ENCODE peak calls at places on chromosomes 16 and 17, in four cellular contexts. One of them, this sample, is unnamed.

GRCh38 chr17:21113706-21114105 is 13.1 kb upstream of the DHRS7B start:
- DNase-seq in GM13976: no peak
- DNase-seq in left ventricle myocardium inferior: no peak
- DNase-seq in HCT116: no peak
- DNase-seq in this sample: no peak

GRCh38 chr17:43398724-43399595 is at the start of gene ARL4D:
- DNase-seq in GM13976: peak
- DNase-seq in left ventricle myocardium inferior: peak
- DNase-seq in HCT116: no peak
- DNase-seq in this sample: peak

GRCh38 chr17:47959825-47960655 is 2.4 kb upstream of the PRR15L start:
- DNase-seq in GM13976: no peak
- DNase-seq in left ventricle myocardium inferior: no peak
- DNase-seq in HCT116: no peak
- DNase-seq in this sample: no peak

GRCh38 chr17:44761932-44762810 is 3.4 kb downstream of the ADAM11 start:
- DNase-seq in GM13976: no peak
- DNase-seq in left ventricle myocardium inferior: no peak
- DNase-seq in HCT116: no peak
- DNase-seq in this sample: no peak

GRCh38 chr16:89475144-89475543 is 15.2 kb downstream of the ANKRD11 start:
- DNase-seq in GM13976: no peak
- DNase-seq in left ventricle myocardium inferior: no peak
- DNase-seq in HCT116: no peak
- DNase-seq in this sample: no peak

GRCh38 chr16:53261276-53261675 is 173.0 kb upstream of the RBL2 start:
- DNase-seq in GM13976: no peak
- DNase-seq in left ventricle myocardium inferior: no peak
- DNase-seq in HCT116: no peak
- DNase-seq in this sample: no peak

GRCh38 chr17:78723001-78723796 is 58.9 kb downstream of the CYTH1 start:
- DNase-seq in GM13976: no peak
- DNase-seq in left ventricle myocardium inferior: peak
- DNase-seq in HCT116: no peak
- DNase-seq in this sample: no peak

GRCh38 chr17:10871914-10872313 is 34.0 kb upstream of the PIRT start:
- DNase-seq in GM13976: no peak
- DNase-seq in left ventricle myocardium inferior: no peak
- DNase-seq in HCT116: no peak
- DNase-seq in this sample: no peak

GRCh38 chr16:4115209-4115940 is 867 bp downstream of the ADCY9 start:
- DNase-seq in GM13976: peak
- DNase-seq in left ventricle myocardium inferior: peak
- DNase-seq in HCT116: no peak
- DNase-seq in this sample: peak

GRCh38 chr17:28738680-28739384 is 5.0 kb upstream of the TRAF4 start:
- DNase-seq in GM13976: peak
- DNase-seq in left ventricle myocardium inferior: no peak
- DNase-seq in HCT116: no peak
- DNase-seq in this sample: peak

GRCh38 chr16:68064791-68065365 is 20.3 kb upstream of the NFATC3 start:
- DNase-seq in GM13976: peak
- DNase-seq in left ventricle myocardium inferior: peak
- DNase-seq in HCT116: peak
- DNase-seq in this sample: peak

GRCh38 chr16:24505959-24506358 is 33.4 kb upstream of the RBBP6 start:
- DNase-seq in GM13976: no peak
- DNase-seq in left ventricle myocardium inferior: no peak
- DNase-seq in HCT116: no peak
- DNase-seq in this sample: no peak

GRCh38 chr16:18792836-18793433 is 2.8 kb upstream of the RPS15A start:
- DNase-seq in GM13976: no peak
- DNase-seq in left ventricle myocardium inferior: no peak
- DNase-seq in HCT116: no peak
- DNase-seq in this sample: no peak

GRCh38 chr17:28879886-28880571 is 17.5 kb downstream of the FLOT2 start:
- DNase-seq in GM13976: no peak
- DNase-seq in left ventricle myocardium inferior: no peak
- DNase-seq in HCT116: no peak
- DNase-seq in this sample: no peak

GRCh38 chr16:290015-290680 is 7.2 kb downstream of the PDIA2 start:
- DNase-seq in GM13976: no peak
- DNase-seq in left ventricle myocardium inferior: no peak
- DNase-seq in HCT116: no peak
- DNase-seq in this sample: no peak

GRCh38 chr17:2179615-2180295 is 123.8 kb downstream of the SMG6 start:
- DNase-seq in GM13976: no peak
- DNase-seq in left ventricle myocardium inferior: peak
- DNase-seq in HCT116: no peak
- DNase-seq in this sample: no peak

GRCh38 chr16:88936008-88936912 is 40.7 kb downstream of the CBFA2T3 start:
- DNase-seq in GM13976: peak
- DNase-seq in left ventricle myocardium inferior: peak
- DNase-seq in HCT116: no peak
- DNase-seq in this sample: no peak

GRCh38 chr17:41917192-41917591 is 1.6 kb downstream of the ACLY start:
- DNase-seq in GM13976: no peak
- DNase-seq in left ventricle myocardium inferior: no peak
- DNase-seq in HCT116: no peak
- DNase-seq in this sample: no peak

GRCh38 chr17:40349477-40350409 is 14.8 kb downstream of the GJD3 start:
- DNase-seq in GM13976: no peak
- DNase-seq in left ventricle myocardium inferior: peak
- DNase-seq in HCT116: no peak
- DNase-seq in this sample: no peak

GRCh38 chr17:29383687-29384086 is 6.5 kb upstream of the TAOK1 start:
- DNase-seq in GM13976: no peak
- DNase-seq in left ventricle myocardium inferior: no peak
- DNase-seq in HCT116: no peak
- DNase-seq in this sample: no peak

GRCh38 chr16:3038896-3039295 is 2.2 kb upstream of the BICDL2 start:
- DNase-seq in GM13976: peak
- DNase-seq in left ventricle myocardium inferior: no peak
- DNase-seq in HCT116: no peak
- DNase-seq in this sample: no peak

GRCh38 chr16:17343028-17343427 is 127.7 kb downstream of the XYLT1 start:
- DNase-seq in GM13976: peak
- DNase-seq in left ventricle myocardium inferior: no peak
- DNase-seq in HCT116: no peak
- DNase-seq in this sample: peak

GRCh38 chr17:31085563-31085962 is 9.2 kb upstream of the NF1 start:
- DNase-seq in GM13976: no peak
- DNase-seq in left ventricle myocardium inferior: no peak
- DNase-seq in HCT116: no peak
- DNase-seq in this sample: no peak

GRCh38 chr17:75088465-75088895 is 726 bp downstream of the SLC16A5 start:
- DNase-seq in GM13976: no peak
- DNase-seq in left ventricle myocardium inferior: no peak
- DNase-seq in HCT116: no peak
- DNase-seq in this sample: no peak
- TF ChIP-seq CTCF in GM13976: peak
- TF ChIP-seq CTCF in left ventricle myocardium inferior: no peak
- TF ChIP-seq CTCF in HCT116: no peak
- TF ChIP-seq CTCF in this sample: no peak

DNA sequence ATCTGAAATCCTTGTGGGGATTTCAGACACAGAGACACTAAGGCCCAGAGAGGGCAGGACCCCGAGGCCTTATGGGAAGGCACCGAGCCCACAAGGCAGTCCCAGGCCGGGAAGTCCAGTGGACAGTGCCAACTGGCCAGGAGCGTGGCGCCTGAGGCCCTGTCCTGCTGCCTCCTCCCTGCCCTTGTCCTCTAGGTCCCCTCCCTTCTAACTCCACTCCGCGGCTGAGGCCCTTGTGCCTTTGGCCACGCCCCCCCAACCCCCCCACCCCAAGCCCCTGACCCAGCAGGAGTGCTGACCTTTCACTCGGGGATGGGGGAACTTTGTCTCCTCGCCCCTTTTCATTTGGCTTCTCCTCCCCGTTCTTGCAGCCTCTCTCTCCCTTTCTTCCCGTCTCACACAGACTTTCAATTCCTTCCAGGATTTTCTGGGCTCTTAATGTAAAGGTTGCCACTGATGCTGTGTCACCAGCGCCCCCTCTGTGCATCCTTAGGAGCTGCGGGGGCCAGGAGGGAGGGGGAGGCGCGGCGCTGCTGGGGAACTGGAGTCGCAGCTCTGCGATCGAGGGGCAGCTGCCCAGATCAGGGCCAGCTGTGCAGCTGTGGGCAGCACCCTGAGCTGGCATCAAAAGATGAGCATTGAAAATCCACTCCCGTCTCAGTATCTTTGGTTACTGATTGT is 29.1 kb downstream of the CRHR1 start:
- DNase-seq in GM13976: no peak
- DNase-seq in left ventricle myocardium inferior: no peak
- DNase-seq in HCT116: no peak
- DNase-seq in this sample: no peak
- TF ChIP-seq CTCF in GM13976: no peak
- TF ChIP-seq CTCF in left ventricle myocardium inferior: no peak
- TF ChIP-seq CTCF in HCT116: peak
- TF ChIP-seq CTCF in this sample: peak

GRCh38 chr17:12928736-12929135 is 89.1 kb downstream of the ELAC2 start:
- DNase-seq in GM13976: no peak
- DNase-seq in left ventricle myocardium inferior: no peak
- DNase-seq in HCT116: no peak
- DNase-seq in this sample: no peak
- TF ChIP-seq CTCF in GM13976: peak
- TF ChIP-seq CTCF in left ventricle myocardium inferior: peak
- TF ChIP-seq CTCF in HCT116: peak
- TF ChIP-seq CTCF in this sample: peak

GRCh38 chr17:77054926-77055325 is 85.8 kb upstream of the SEC14L1 start:
- DNase-seq in GM13976: no peak
- DNase-seq in left ventricle myocardium inferior: no peak
- DNase-seq in HCT116: no peak
- DNase-seq in this sample: no peak

GRCh38 chr17:77045441-77046041 is 95.2 kb upstream of the SEC14L1 start:
- DNase-seq in GM13976: no peak
- DNase-seq in left ventricle myocardium inferior: no peak
- DNase-seq in HCT116: no peak
- DNase-seq in this sample: no peak

GRCh38 chr17:77049440-77049839 is 91.3 kb upstream of the SEC14L1 start:
- DNase-seq in GM13976: no peak
- DNase-seq in left ventricle myocardium inferior: no peak
- DNase-seq in HCT116: peak
- DNase-seq in this sample: no peak
- TF ChIP-seq CTCF in GM13976: no peak
- TF ChIP-seq CTCF in left ventricle myocardium inferior: no peak
- TF ChIP-seq CTCF in HCT116: peak
- TF ChIP-seq CTCF in this sample: no peak

GRCh38 chr16:30834130-30834740 is 47.2 kb upstream of the ZNF629 start:
- DNase-seq in GM13976: no peak
- DNase-seq in left ventricle myocardium inferior: no peak
- DNase-seq in HCT116: no peak
- DNase-seq in this sample: no peak

GRCh38 chr16:30830072-30830417 is 43.0 kb upstream of the ZNF629 start:
- DNase-seq in GM13976: no peak
- DNase-seq in left ventricle myocardium inferior: no peak
- DNase-seq in HCT116: no peak
- DNase-seq in this sample: no peak

GRCh38 chr16:30829130-30830071 is 42.4 kb upstream of the ZNF629 start:
- DNase-seq in GM13976: no peak
- DNase-seq in left ventricle myocardium inferior: no peak
- DNase-seq in HCT116: no peak
- DNase-seq in this sample: no peak
- TF ChIP-seq CTCF in GM13976: no peak
- TF ChIP-seq CTCF in left ventricle myocardium inferior: peak
- TF ChIP-seq CTCF in HCT116: no peak
- TF ChIP-seq CTCF in this sample: no peak

DNA sequence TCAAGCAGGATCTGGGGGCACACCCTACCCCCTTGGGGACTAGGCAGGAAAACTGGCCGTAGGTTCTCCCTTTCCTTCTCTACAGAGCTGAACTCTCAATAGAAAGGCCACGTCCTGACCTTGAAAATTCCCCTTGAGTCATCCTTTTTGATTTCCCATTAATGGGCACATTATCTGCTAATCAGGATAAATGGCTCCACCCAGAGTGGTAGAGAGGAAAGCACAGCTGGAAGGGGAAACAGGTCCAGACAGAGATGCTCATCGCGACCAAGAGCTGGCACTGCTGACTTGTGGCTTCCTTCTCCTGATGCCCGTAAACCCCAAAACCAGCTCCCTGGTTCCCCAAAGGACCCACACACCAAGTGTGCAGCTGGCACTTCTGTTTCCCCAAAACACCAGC is 206.5 kb upstream of the CDH5 start:
- DNase-seq in GM13976: no peak
- DNase-seq in left ventricle myocardium inferior: no peak
- DNase-seq in HCT116: no peak
- DNase-seq in this sample: no peak
- TF ChIP-seq CTCF in GM13976: no peak
- TF ChIP-seq CTCF in left ventricle myocardium inferior: no peak
- TF ChIP-seq CTCF in HCT116: no peak
- TF ChIP-seq CTCF in this sample: no peak

GRCh38 chr17:67285360-67285759 is 40.4 kb upstream of the HELZ start:
- DNase-seq in GM13976: no peak
- DNase-seq in left ventricle myocardium inferior: no peak
- DNase-seq in HCT116: no peak
- DNase-seq in this sample: no peak
- TF ChIP-seq CTCF in GM13976: no peak
- TF ChIP-seq CTCF in left ventricle myocardium inferior: no peak
- TF ChIP-seq CTCF in HCT116: no peak
- TF ChIP-seq CTCF in this sample: no peak

GRCh38 chr17:8294814-8295316 is 335 bp downstream of the SLC25A35 start:
- DNase-seq in GM13976: no peak
- DNase-seq in left ventricle myocardium inferior: no peak
- DNase-seq in HCT116: no peak
- DNase-seq in this sample: no peak
- TF ChIP-seq CTCF in GM13976: no peak
- TF ChIP-seq CTCF in left ventricle myocardium inferior: peak
- TF ChIP-seq CTCF in HCT116: no peak
- TF ChIP-seq CTCF in this sample: no peak

DNA sequence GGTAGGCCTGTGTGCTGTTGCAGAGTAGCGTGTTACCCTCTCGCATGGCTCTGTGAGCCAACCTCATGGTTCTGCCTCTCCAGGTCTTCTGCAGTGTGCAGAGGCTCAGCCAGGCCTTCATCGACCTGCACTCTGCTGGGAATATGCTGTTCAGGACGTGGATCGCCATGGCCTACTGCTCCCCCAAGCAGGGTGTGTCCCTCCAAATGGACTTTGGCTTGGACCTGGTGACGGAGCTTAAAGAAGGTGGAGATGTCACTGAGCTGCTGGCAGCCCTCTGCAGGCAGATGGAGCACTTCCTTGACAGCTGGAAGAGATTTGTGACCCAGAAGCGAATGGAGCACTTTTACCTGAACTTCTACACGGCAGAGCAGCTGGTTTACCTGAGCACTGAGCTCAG is 75.8 kb upstream of the ENDOV start:
- DNase-seq in GM13976: no peak
- DNase-seq in left ventricle myocardium inferior: no peak
- DNase-seq in HCT116: no peak
- DNase-seq in this sample: no peak
- TF ChIP-seq CTCF in GM13976: no peak
- TF ChIP-seq CTCF in left ventricle myocardium inferior: no peak
- TF ChIP-seq CTCF in HCT116: no peak
- TF ChIP-seq CTCF in this sample: no peak